ENCODE peak calls at places on chromosomes 16 and 17, in six cellular contexts. S, A, O, Q, H and G are unnamed samples.

GRCh38 chr16:10607157-10607556 is 26.8 kb upstream of the EMP2 start:
- DNase-seq in H (no peak), Q (no peak), S (no peak), A (no peak), O (no peak), G (no peak)

GRCh38 chr17:79915850-79916430 is 76.7 kb upstream of the CBX4 start:
- DNase-seq in H (peak), A (peak), O (no peak), Q (no peak), S (no peak), G (no peak)

GRCh38 chr17:78359216-78359935 is 501 bp downstream of the SOCS3 start:
- DNase-seq in S (peak), H (peak), Q (no peak), A (peak), O (no peak), G (no peak)

GRCh38 chr17:8029121-8029520 is 9.7 kb upstream of the ALOX15B start:
- DNase-seq in O (no peak), Q (no peak), A (peak), H (no peak), S (no peak), G (no peak)

GRCh38 chr16:61792194-61792904 is 243.9 kb downstream of the CDH8 start:
- DNase-seq in Q (no peak), S (no peak), H (no peak), A (no peak), O (no peak), G (no peak)

GRCh38 chr16:66544358-66544757 is 5.6 kb downstream of the TK2 start:
- DNase-seq in A (no peak), Q (no peak), O (no peak), H (no peak), S (no peak), G (no peak)

GRCh38 chr16:85857406-85857805 is 41.6 kb upstream of the IRF8 start:
- DNase-seq in Q (no peak), H (peak), S (no peak), A (no peak), O (no peak), G (no peak)

GRCh38 chr17:39801055-39801454 is 63.1 kb downstream of the IKZF3 start:
- DNase-seq in O (no peak), H (no peak), A (no peak), Q (no peak), S (no peak), G (no peak)

GRCh38 chr17:47850692-47851573 is at the start of gene SP6:
- DNase-seq in H (peak), Q (peak), A (peak), S (peak), O (peak), G (no peak)

GRCh38 chr17:81239714-81240555 is 817 bp downstream of the NDUFAF8 start:
- DNase-seq in H (no peak), A (peak), S (no peak), Q (no peak), O (no peak), G (no peak)

GRCh38 chr16:54266363-54266955 is 20.1 kb downstream of the IRX3 start:
- DNase-seq in H (no peak), S (no peak), A (no peak), O (no peak), Q (no peak), G (no peak)

GRCh38 chr17:40437095-40437732 is 6.0 kb upstream of the IGFBP4 start:
- DNase-seq in S (no peak), A (no peak), O (no peak), Q (no peak), H (no peak), G (no peak)

GRCh38 chr16:67279296-67280089 is at the start of gene PLEKHG4:
- DNase-seq in A (peak), S (peak), Q (peak), O (peak), H (peak), G (no peak)

GRCh38 chr17:31200287-31200686 is 96.8 kb downstream of the OMG start:
- DNase-seq in Q (no peak), A (no peak), S (no peak), O (no peak), H (no peak), G (no peak)

GRCh38 chr16:56869513-56870270 is 4.7 kb downstream of the SLC12A3 start:
- DNase-seq in H (no peak), O (no peak), S (no peak), A (peak), Q (peak), G (peak)

GRCh38 chr16:75494696-75495601 is at the start of gene CHST6:
- DNase-seq in H (peak), O (no peak), S (peak), Q (no peak), A (peak), G (peak)

GRCh38 chr16:79468236-79468635 is 132.3 kb downstream of the MAF start:
- DNase-seq in H (no peak), O (no peak), S (no peak), Q (no peak), A (peak), G (no peak)

GRCh38 chr17:81572499-81573030 is 20.4 kb upstream of the FAAP100 start:
- DNase-seq in H (no peak), O (no peak), S (no peak), Q (no peak), A (no peak), G (no peak)

GRCh38 chr17:74531231-74531761 is at the start of gene CD300LB:
- DNase-seq in O (no peak), A (no peak), H (peak), Q (no peak), S (no peak), G (no peak)

GRCh38 chr16:4754865-4755264 is 12.1 kb downstream of the ZNF500 start:
- DNase-seq in H (no peak), S (no peak), A (no peak), Q (no peak), O (no peak), G (no peak)

GRCh38 chr16:60564588-60564987 is 1471.7 kb downstream of the CDH8 start:
- DNase-seq in H (no peak), A (no peak), S (no peak), Q (no peak), O (no peak), G (no peak)

GRCh38 chr17:68820825-68821481 is 134.2 kb downstream of the ABCA8 start:
- DNase-seq in A (peak), H (no peak), S (no peak), Q (no peak), O (no peak), G (no peak)

GRCh38 chr17:22203208-22203715 is 510.9 kb downstream of the KCNJ18 start:
- DNase-seq in H (no peak), S (no peak), Q (no peak), A (no peak), O (no peak), G (no peak)

GRCh38 chr17:43588121-43588520 is 42.0 kb upstream of the ETV4 start:
- DNase-seq in A (no peak), S (no peak), H (no peak), Q (no peak), O (no peak), G (no peak)

GRCh38 chr17:27207073-27207511 is 86.8 kb upstream of the WSB1 start:
- DNase-seq in A (no peak), O (no peak), H (no peak), Q (no peak), S (no peak), G (no peak)

GRCh38 chr17:73142763-73143395 is 21.9 kb upstream of the SSTR2 start:
- DNase-seq in H (no peak), Q (no peak), A (no peak), S (no peak), O (no peak), G (no peak)

GRCh38 chr17:78133971-78134898 is 3.7 kb downstream of the TMC8 start:
- DNase-seq in S (peak), Q (no peak), A (peak), O (peak), H (peak), G (peak)

GRCh38 chr17:50056961-50057330 is 1.0 kb downstream of the ITGA3 start:
- DNase-seq in A (peak), Q (no peak), S (no peak), H (peak), O (no peak), G (no peak)

GRCh38 chr17:45332505-45332904 is 15.7 kb upstream of the MAP3K14 start:
- DNase-seq in S (no peak), Q (no peak), A (no peak), O (no peak), H (no peak), G (no peak)

GRCh38 chr17:43721537-43722268 is 36.9 kb downstream of the SOST start:
- DNase-seq in O (no peak), S (no peak), A (peak), Q (no peak), H (no peak), G (no peak)

GRCh38 chr17:38510424-38511125 is 82.3 kb downstream of the ARHGAP23 start:
- DNase-seq in O (no peak), H (no peak), Q (no peak), S (peak), A (peak), G (no peak)

GRCh38 chr16:27402964-27403600 is 1.1 kb downstream of the IL21R start:
- DNase-seq in O (no peak), A (no peak), H (no peak), S (no peak), Q (no peak), G (no peak)